ENCODE peak calls at places on chromosome 6, in five cellular contexts. One of them, this sample, is unnamed.

GRCh38 chr6:63598001-63598250 is 25.6 kb downstream of the LOC128125822 start:
- DNase-seq in LoVo: no peak
- DNase-seq in RPMI7951: no peak
- DNase-seq in HFF-Myc: no peak
- DNase-seq in stomach: no peak
- DNase-seq in this sample: no peak

GRCh38 chr6:46104209-46104608 is 25.6 kb upstream of the ENPP4 start:
- DNase-seq in stomach: no peak
- DNase-seq in RPMI7951: no peak
- DNase-seq in HFF-Myc: no peak
- DNase-seq in LoVo: no peak
- DNase-seq in this sample: no peak

GRCh38 chr6:83854766-83855165 is 1.6 kb downstream of the RIPPLY2 start:
- DNase-seq in HFF-Myc: no peak
- DNase-seq in RPMI7951: no peak
- DNase-seq in LoVo: no peak
- DNase-seq in stomach: no peak
- DNase-seq in this sample: no peak

GRCh38 chr6:39043776-39044175 is 4.8 kb upstream of the GLP1R start:
- DNase-seq in RPMI7951: no peak
- DNase-seq in stomach: no peak
- DNase-seq in LoVo: no peak
- DNase-seq in HFF-Myc: no peak
- DNase-seq in this sample: no peak

GRCh38 chr6:128131566-128131965 is 230.7 kb upstream of the THEMIS start:
- DNase-seq in RPMI7951: peak; percentile 9
- DNase-seq in stomach: no peak
- DNase-seq in HFF-Myc: no peak
- DNase-seq in LoVo: no peak
- DNase-seq in this sample: no peak

GRCh38 chr6:43702522-43703440 is 15.2 kb upstream of the MRPS18A start:
- DNase-seq in stomach: peak; percentile 93
- DNase-seq in LoVo: peak; percentile 91
- DNase-seq in HFF-Myc: peak; percentile 63
- DNase-seq in RPMI7951: peak; percentile 96
- DNase-seq in this sample: peak; percentile 100

GRCh38 chr6:6851059-6851658 is 256.6 kb upstream of the RREB1 start:
- DNase-seq in RPMI7951: peak; percentile 63
- DNase-seq in LoVo: peak; percentile 90
- DNase-seq in HFF-Myc: peak; percentile 96
- DNase-seq in stomach: peak; percentile 55
- DNase-seq in this sample: peak; percentile 25

GRCh38 chr6:41132254-41132653 is 21.9 kb downstream of the TREML1 start:
- DNase-seq in HFF-Myc: no peak
- DNase-seq in RPMI7951: no peak
- DNase-seq in stomach: no peak
- DNase-seq in LoVo: no peak
- DNase-seq in this sample: peak; percentile 44

GRCh38 chr6:161236091-161236633 is 37.7 kb downstream of the AGPAT4 start:
- DNase-seq in RPMI7951: no peak
- DNase-seq in LoVo: no peak
- DNase-seq in HFF-Myc: no peak
- DNase-seq in stomach: no peak
- DNase-seq in this sample: no peak

GRCh38 chr6:89045585-89045984 is 35.0 kb upstream of the PNRC1 start:
- DNase-seq in LoVo: no peak
- DNase-seq in RPMI7951: no peak
- DNase-seq in HFF-Myc: no peak
- DNase-seq in stomach: no peak
- DNase-seq in this sample: no peak

GRCh38 chr6:125867483-125867935 is 76.7 kb downstream of the NCOA7 start:
- DNase-seq in HFF-Myc: peak; percentile 24
- DNase-seq in stomach: no peak
- DNase-seq in LoVo: peak; percentile 82
- DNase-seq in RPMI7951: peak; percentile 83
- DNase-seq in this sample: peak; percentile 93

GRCh38 chr6:68875403-68875802 is 240.3 kb downstream of the ADGRB3 start:
- DNase-seq in HFF-Myc: no peak
- DNase-seq in LoVo: no peak
- DNase-seq in RPMI7951: no peak
- DNase-seq in stomach: no peak
- DNase-seq in this sample: no peak

GRCh38 chr6:145525038-145525437 is 210.3 kb downstream of the EPM2A start:
- DNase-seq in HFF-Myc: no peak
- DNase-seq in LoVo: no peak
- DNase-seq in RPMI7951: no peak
- DNase-seq in stomach: no peak
- DNase-seq in this sample: no peak

GRCh38 chr6:27805347-27805746 is 106.8 kb downstream of the OR2B2 start:
- DNase-seq in stomach: no peak
- DNase-seq in LoVo: no peak
- DNase-seq in RPMI7951: no peak
- DNase-seq in HFF-Myc: no peak
- DNase-seq in this sample: no peak

GRCh38 chr6:3522561-3523287 is 65.9 kb upstream of the SLC22A23 start:
- DNase-seq in LoVo: peak; percentile 9
- DNase-seq in stomach: no peak
- DNase-seq in HFF-Myc: no peak
- DNase-seq in RPMI7951: peak; percentile 63
- DNase-seq in this sample: no peak

GRCh38 chr6:105804436-105804835 is 281.7 kb upstream of the PRDM1 start:
- DNase-seq in HFF-Myc: no peak
- DNase-seq in RPMI7951: peak; percentile 86
- DNase-seq in stomach: no peak
- DNase-seq in LoVo: no peak
- DNase-seq in this sample: no peak

GRCh38 chr6:167119680-167120556 is 3.0 kb upstream of the CCR6 start:
- DNase-seq in stomach: peak; percentile 46
- DNase-seq in LoVo: no peak
- DNase-seq in RPMI7951: no peak
- DNase-seq in HFF-Myc: no peak
- DNase-seq in this sample: no peak